ENCODE peak calls at places on chromosomes 5 and 9, in eight cellular contexts. One of them, this sample, is unnamed.

GRCh38 chr5:116320486-116320885 is 235.7 kb downstream of the COMMD10 start:
- DNase-seq in mesendoderm: no peak
- DNase-seq in MM.1S: no peak
- DNase-seq in astrocyte: peak
- DNase-seq in tibial artery: no peak
- DNase-seq in suprapubic skin: no peak
- DNase-seq in NB4: no peak
- DNase-seq in AG04450: no peak
- DNase-seq in this sample: peak

GRCh38 chr9:132239999-132240859 is 78.4 kb downstream of the NTNG2 start:
- DNase-seq in mesendoderm: no peak
- DNase-seq in MM.1S: no peak
- DNase-seq in astrocyte: no peak
- DNase-seq in tibial artery: no peak
- DNase-seq in suprapubic skin: peak
- DNase-seq in NB4: no peak
- DNase-seq in AG04450: no peak
- DNase-seq in this sample: no peak

GRCh38 chr5:180026320-180026719 is 45.2 kb downstream of the RNF130 start:
- DNase-seq in mesendoderm: peak
- DNase-seq in MM.1S: peak
- DNase-seq in astrocyte: peak
- DNase-seq in tibial artery: no peak
- DNase-seq in suprapubic skin: no peak
- DNase-seq in NB4: peak
- DNase-seq in AG04450: no peak
- DNase-seq in this sample: no peak

GRCh38 chr5:33854733-33855151 is 37.0 kb downstream of the ADAMTS12 start:
- DNase-seq in mesendoderm: peak
- DNase-seq in MM.1S: no peak
- DNase-seq in astrocyte: peak
- DNase-seq in tibial artery: no peak
- DNase-seq in suprapubic skin: no peak
- DNase-seq in NB4: no peak
- DNase-seq in AG04450: no peak
- DNase-seq in this sample: no peak

GRCh38 chr5:179143446-179143845 is 83.3 kb downstream of the ZNF354C start:
- DNase-seq in mesendoderm: peak
- DNase-seq in MM.1S: peak
- DNase-seq in astrocyte: peak
- DNase-seq in tibial artery: no peak
- DNase-seq in suprapubic skin: no peak
- DNase-seq in NB4: peak
- DNase-seq in AG04450: no peak
- DNase-seq in this sample: no peak

GRCh38 chr5:51271261-51271660 is 112.0 kb upstream of the ISL1 start:
- DNase-seq in mesendoderm: peak
- DNase-seq in MM.1S: no peak
- DNase-seq in astrocyte: no peak
- DNase-seq in tibial artery: no peak
- DNase-seq in suprapubic skin: no peak
- DNase-seq in NB4: no peak
- DNase-seq in AG04450: no peak
- DNase-seq in this sample: no peak

GRCh38 chr9:757246-757881 is 84.1 kb upstream of the DMRT1 start:
- DNase-seq in mesendoderm: peak
- DNase-seq in MM.1S: peak
- DNase-seq in astrocyte: peak
- DNase-seq in tibial artery: no peak
- DNase-seq in suprapubic skin: peak
- DNase-seq in NB4: peak
- DNase-seq in AG04450: peak
- DNase-seq in this sample: peak

GRCh38 chr5:142740474-142740873 is 29.7 kb upstream of the ARHGAP26 start:
- DNase-seq in mesendoderm: peak
- DNase-seq in MM.1S: no peak
- DNase-seq in astrocyte: no peak
- DNase-seq in tibial artery: no peak
- DNase-seq in suprapubic skin: no peak
- DNase-seq in NB4: no peak
- DNase-seq in AG04450: no peak
- DNase-seq in this sample: no peak

GRCh38 chr9:129384887-129385614 is 207.0 kb upstream of the IER5L start:
- DNase-seq in mesendoderm: no peak
- DNase-seq in MM.1S: no peak
- DNase-seq in astrocyte: no peak
- DNase-seq in tibial artery: no peak
- DNase-seq in suprapubic skin: no peak
- DNase-seq in NB4: no peak
- DNase-seq in AG04450: no peak
- DNase-seq in this sample: no peak

GRCh38 chr9:125189011-125189360 is 617 bp downstream of the PPP6C start:
- DNase-seq in mesendoderm: no peak
- DNase-seq in MM.1S: peak
- DNase-seq in astrocyte: no peak
- DNase-seq in tibial artery: no peak
- DNase-seq in suprapubic skin: no peak
- DNase-seq in NB4: peak
- DNase-seq in AG04450: no peak
- DNase-seq in this sample: peak

GRCh38 chr5:109326864-109327263 is 82.9 kb downstream of the PJA2 start:
- DNase-seq in mesendoderm: no peak
- DNase-seq in MM.1S: no peak
- DNase-seq in astrocyte: no peak
- DNase-seq in tibial artery: no peak
- DNase-seq in suprapubic skin: no peak
- DNase-seq in NB4: no peak
- DNase-seq in AG04450: no peak
- DNase-seq in this sample: no peak

GRCh38 chr9:122978586-122978985 is 37.8 kb downstream of the RABGAP1 start:
- DNase-seq in mesendoderm: no peak
- DNase-seq in MM.1S: no peak
- DNase-seq in astrocyte: no peak
- DNase-seq in tibial artery: no peak
- DNase-seq in suprapubic skin: no peak
- DNase-seq in NB4: no peak
- DNase-seq in AG04450: no peak
- DNase-seq in this sample: no peak

GRCh38 chr5:91443028-91443427 is 59.9 kb upstream of the ARRDC3 start:
- DNase-seq in mesendoderm: no peak
- DNase-seq in MM.1S: no peak
- DNase-seq in astrocyte: peak
- DNase-seq in tibial artery: no peak
- DNase-seq in suprapubic skin: no peak
- DNase-seq in NB4: no peak
- DNase-seq in AG04450: no peak
- DNase-seq in this sample: no peak

GRCh38 chr5:14486486-14486885 is 95.1 kb upstream of the OTULINL start:
- DNase-seq in mesendoderm: no peak
- DNase-seq in MM.1S: no peak
- DNase-seq in astrocyte: no peak
- DNase-seq in tibial artery: no peak
- DNase-seq in suprapubic skin: no peak
- DNase-seq in NB4: no peak
- DNase-seq in AG04450: no peak
- DNase-seq in this sample: no peak

GRCh38 chr5:13660072-13660471 is 284.4 kb downstream of the DNAH5 start:
- DNase-seq in mesendoderm: peak
- DNase-seq in MM.1S: no peak
- DNase-seq in astrocyte: peak
- DNase-seq in tibial artery: no peak
- DNase-seq in suprapubic skin: no peak
- DNase-seq in NB4: peak
- DNase-seq in AG04450: no peak
- DNase-seq in this sample: no peak

GRCh38 chr9:35649431-35650340 is 1.0 kb downstream of the SIT1 start:
- DNase-seq in mesendoderm: no peak
- DNase-seq in MM.1S: no peak
- DNase-seq in astrocyte: peak
- DNase-seq in tibial artery: peak
- DNase-seq in suprapubic skin: no peak
- DNase-seq in NB4: peak
- DNase-seq in AG04450: no peak
- DNase-seq in this sample: no peak

GRCh38 chr9:133782157-133783130 is 44.3 kb upstream of the SARDH start:
- DNase-seq in mesendoderm: peak
- DNase-seq in MM.1S: peak
- DNase-seq in astrocyte: peak
- DNase-seq in tibial artery: peak
- DNase-seq in suprapubic skin: no peak
- DNase-seq in NB4: peak
- DNase-seq in AG04450: peak
- DNase-seq in this sample: peak

GRCh38 chr5:159105318-159106053 is 5.8 kb upstream of the EBF1 start:
- DNase-seq in mesendoderm: peak
- DNase-seq in MM.1S: no peak
- DNase-seq in astrocyte: no peak
- DNase-seq in tibial artery: no peak
- DNase-seq in suprapubic skin: no peak
- DNase-seq in NB4: peak
- DNase-seq in AG04450: no peak
- DNase-seq in this sample: no peak

GRCh38 chr5:131482556-131483088 is 152.4 kb downstream of the RAPGEF6 start:
- DNase-seq in mesendoderm: no peak
- DNase-seq in MM.1S: no peak
- DNase-seq in astrocyte: no peak
- DNase-seq in tibial artery: no peak
- DNase-seq in suprapubic skin: no peak
- DNase-seq in NB4: no peak
- DNase-seq in AG04450: no peak
- DNase-seq in this sample: no peak

DNA sequence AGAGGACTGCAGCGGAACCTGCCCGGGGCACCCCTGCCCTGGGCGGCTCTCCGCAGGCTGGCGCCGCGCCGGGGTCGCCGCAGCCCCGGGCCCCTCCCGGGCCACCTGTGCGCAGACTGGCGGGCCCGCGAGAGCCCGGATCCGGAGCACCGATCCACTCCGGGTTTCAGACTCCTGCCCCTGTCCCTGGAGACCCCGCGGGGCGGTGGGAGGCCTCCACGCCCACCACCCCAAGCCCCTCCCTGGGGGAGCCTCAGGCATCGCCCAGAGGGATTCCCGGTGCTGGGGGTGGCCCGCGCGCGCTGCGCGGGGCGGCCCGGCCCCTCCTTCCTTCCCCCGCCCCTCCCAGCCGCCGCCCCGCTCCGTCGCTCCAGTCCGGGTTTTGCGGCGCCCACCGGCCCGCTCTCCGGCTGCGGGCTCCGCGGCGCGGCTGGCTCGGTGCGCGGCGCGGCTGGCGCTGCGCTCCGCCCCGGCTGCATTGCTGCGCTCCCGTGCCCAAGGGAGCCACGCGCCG is at the start of gene UNC5A:
- DNase-seq in mesendoderm: peak
- DNase-seq in MM.1S: no peak
- DNase-seq in astrocyte: peak
- DNase-seq in tibial artery: no peak
- DNase-seq in suprapubic skin: no peak
- DNase-seq in NB4: peak
- DNase-seq in AG04450: no peak
- DNase-seq in this sample: peak
- H3K4me3 ChIP-seq in mesendoderm: peak
- H3K4me3 ChIP-seq in MM.1S: no peak
- H3K4me3 ChIP-seq in astrocyte: peak
- H3K4me3 ChIP-seq in tibial artery: peak
- H3K4me3 ChIP-seq in suprapubic skin: peak
- H3K4me3 ChIP-seq in NB4: no peak
- H3K4me3 ChIP-seq in AG04450: peak
- H3K4me3 ChIP-seq in this sample: peak

GRCh38 chr9:33129251-33129885 is 37.8 kb downstream of the B4GALT1 start:
- DNase-seq in mesendoderm: no peak
- DNase-seq in MM.1S: no peak
- DNase-seq in astrocyte: no peak
- DNase-seq in tibial artery: no peak
- DNase-seq in suprapubic skin: peak
- DNase-seq in NB4: no peak
- DNase-seq in AG04450: no peak
- DNase-seq in this sample: no peak

GRCh38 chr9:33131505-33132248 is 35.5 kb downstream of the B4GALT1 start:
- DNase-seq in mesendoderm: no peak
- DNase-seq in MM.1S: no peak
- DNase-seq in astrocyte: no peak
- DNase-seq in tibial artery: no peak
- DNase-seq in suprapubic skin: no peak
- DNase-seq in NB4: no peak
- DNase-seq in AG04450: no peak
- DNase-seq in this sample: no peak

GRCh38 chr9:33129886-33130284 is 37.3 kb downstream of the B4GALT1 start:
- DNase-seq in mesendoderm: no peak
- DNase-seq in MM.1S: no peak
- DNase-seq in astrocyte: no peak
- DNase-seq in tibial artery: no peak
- DNase-seq in suprapubic skin: peak
- DNase-seq in NB4: peak
- DNase-seq in AG04450: no peak
- DNase-seq in this sample: no peak

GRCh38 chr9:33130961-33131360 is 36.2 kb downstream of the B4GALT1 start:
- DNase-seq in mesendoderm: no peak
- DNase-seq in MM.1S: no peak
- DNase-seq in astrocyte: no peak
- DNase-seq in tibial artery: peak
- DNase-seq in suprapubic skin: peak
- DNase-seq in NB4: no peak
- DNase-seq in AG04450: no peak
- DNase-seq in this sample: no peak

DNA sequence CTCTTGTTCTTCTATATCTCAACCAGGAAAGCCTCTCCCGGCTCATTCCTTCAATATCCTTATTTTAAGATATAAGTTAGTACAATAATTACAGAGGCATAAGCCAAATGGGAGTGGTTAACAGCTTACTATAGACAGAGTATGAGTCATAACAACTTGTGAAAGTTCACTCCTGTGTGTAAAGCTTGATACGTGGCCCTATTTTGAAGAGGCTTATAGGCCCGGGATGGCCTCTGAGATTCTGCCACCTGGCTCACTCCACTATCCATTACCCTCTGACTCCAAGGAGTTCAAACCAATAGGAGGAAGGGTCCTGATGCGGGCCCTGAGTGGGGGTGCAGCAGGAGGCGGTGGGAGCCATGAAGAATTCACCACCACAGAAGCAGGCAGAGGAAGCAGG is 36.6 kb downstream of the B4GALT1 start:
- DNase-seq in mesendoderm: no peak
- DNase-seq in MM.1S: no peak
- DNase-seq in astrocyte: peak
- DNase-seq in tibial artery: no peak
- DNase-seq in suprapubic skin: peak
- DNase-seq in NB4: peak
- DNase-seq in AG04450: no peak
- DNase-seq in this sample: no peak
- H3K4me3 ChIP-seq in mesendoderm: no peak
- H3K4me3 ChIP-seq in MM.1S: no peak
- H3K4me3 ChIP-seq in astrocyte: no peak
- H3K4me3 ChIP-seq in tibial artery: no peak
- H3K4me3 ChIP-seq in suprapubic skin: no peak
- H3K4me3 ChIP-seq in NB4: no peak
- H3K4me3 ChIP-seq in AG04450: no peak
- H3K4me3 ChIP-seq in this sample: no peak

GRCh38 chr5:125412051-125412560 is 665.7 kb upstream of the ZNF608 start:
- DNase-seq in mesendoderm: peak
- DNase-seq in MM.1S: peak
- DNase-seq in astrocyte: peak
- DNase-seq in tibial artery: no peak
- DNase-seq in suprapubic skin: no peak
- DNase-seq in NB4: no peak
- DNase-seq in AG04450: no peak
- DNase-seq in this sample: no peak
- H3K4me3 ChIP-seq in mesendoderm: no peak
- H3K4me3 ChIP-seq in MM.1S: peak
- H3K4me3 ChIP-seq in astrocyte: peak
- H3K4me3 ChIP-seq in tibial artery: peak
- H3K4me3 ChIP-seq in suprapubic skin: peak
- H3K4me3 ChIP-seq in NB4: no peak
- H3K4me3 ChIP-seq in AG04450: no peak
- H3K4me3 ChIP-seq in this sample: no peak

GRCh38 chr5:58259685-58260152 is 200.2 kb downstream of the PLK2 start:
- DNase-seq in mesendoderm: peak
- DNase-seq in MM.1S: peak
- DNase-seq in astrocyte: peak
- DNase-seq in tibial artery: no peak
- DNase-seq in suprapubic skin: no peak
- DNase-seq in NB4: no peak
- DNase-seq in AG04450: peak
- DNase-seq in this sample: no peak
- H3K4me3 ChIP-seq in mesendoderm: no peak
- H3K4me3 ChIP-seq in MM.1S: no peak
- H3K4me3 ChIP-seq in astrocyte: peak
- H3K4me3 ChIP-seq in tibial artery: no peak
- H3K4me3 ChIP-seq in suprapubic skin: no peak
- H3K4me3 ChIP-seq in NB4: no peak
- H3K4me3 ChIP-seq in AG04450: peak
- H3K4me3 ChIP-seq in this sample: no peak

This sample was measured in heart right ventricle.